ENCODE peak calls at places on chromosomes 12 and 14, in five cellular contexts. F is mucosa of descending colon, Y is fibroblast of pulmonary artery, V is AG10803, R is stomach. G is an unnamed sample.

GRCh38 chr12:46217686-46218508 is 50.9 kb downstream of the SLC38A1 start:
- DNase-seq in F (peak), Y (no peak), V (no peak), R (peak), G (no peak)

GRCh38 chr14:35347323-35348043 is 55.3 kb downstream of the PSMA6 start:
- DNase-seq in F (no peak), Y (no peak), V (no peak), R (no peak), G (no peak)

GRCh38 chr12:97784904-97785303 is 322.3 kb downstream of the RMST start:
- DNase-seq in F (no peak), Y (no peak), V (no peak), R (no peak), G (no peak)

GRCh38 chr12:72084061-72084460 is 145.4 kb downstream of the TPH2 start:
- DNase-seq in F (no peak), Y (no peak), V (no peak), R (no peak), G (no peak)

GRCh38 chr14:20811994-20812393 is 9.3 kb upstream of the RNASE1 start:
- DNase-seq in F (peak), Y (no peak), V (no peak), R (no peak), G (no peak)

GRCh38 chr12:12684375-12685106 is 11.4 kb downstream of the GPR19 start:
- DNase-seq in F (peak), Y (peak), V (peak), R (no peak), G (no peak)

GRCh38 chr14:91606851-91607250 is 96.7 kb upstream of the PPP4R3A start:
- DNase-seq in F (no peak), Y (peak), V (no peak), R (no peak), G (no peak)

GRCh38 chr14:53634793-53635192 is 321.8 kb downstream of the BMP4 start:
- DNase-seq in F (no peak), Y (no peak), V (no peak), R (no peak), G (no peak)

GRCh38 chr14:69812725-69813124 is 15.7 kb upstream of the SLC10A1 start:
- DNase-seq in F (no peak), Y (no peak), V (no peak), R (no peak), G (no peak)

GRCh38 chr12:120428597-120429206 is 9.2 kb upstream of the COX6A1 start:
- DNase-seq in F (peak), Y (no peak), V (no peak), R (no peak), G (no peak)

GRCh38 chr12:80100566-80100965 is 1.2 kb downstream of the OTOGL start:
- DNase-seq in F (no peak), Y (no peak), V (peak), R (no peak), G (no peak)

GRCh38 chr14:90256354-90257131 is at the start of gene PSMC1:
- DNase-seq in F (peak), Y (peak), V (peak), R (peak), G (peak)

GRCh38 chr14:90248594-90248993 is 7.8 kb upstream of the PSMC1 start:
- DNase-seq in F (no peak), Y (peak), V (no peak), R (no peak), G (no peak)

GRCh38 chr14:90253826-90254225 is 2.5 kb upstream of the PSMC1 start:
- DNase-seq in F (no peak), Y (no peak), V (no peak), R (no peak), G (no peak)
- H3K4me3 ChIP-seq in F (no peak), Y (no peak), V (no peak), R (no peak), G (no peak)

DNA sequence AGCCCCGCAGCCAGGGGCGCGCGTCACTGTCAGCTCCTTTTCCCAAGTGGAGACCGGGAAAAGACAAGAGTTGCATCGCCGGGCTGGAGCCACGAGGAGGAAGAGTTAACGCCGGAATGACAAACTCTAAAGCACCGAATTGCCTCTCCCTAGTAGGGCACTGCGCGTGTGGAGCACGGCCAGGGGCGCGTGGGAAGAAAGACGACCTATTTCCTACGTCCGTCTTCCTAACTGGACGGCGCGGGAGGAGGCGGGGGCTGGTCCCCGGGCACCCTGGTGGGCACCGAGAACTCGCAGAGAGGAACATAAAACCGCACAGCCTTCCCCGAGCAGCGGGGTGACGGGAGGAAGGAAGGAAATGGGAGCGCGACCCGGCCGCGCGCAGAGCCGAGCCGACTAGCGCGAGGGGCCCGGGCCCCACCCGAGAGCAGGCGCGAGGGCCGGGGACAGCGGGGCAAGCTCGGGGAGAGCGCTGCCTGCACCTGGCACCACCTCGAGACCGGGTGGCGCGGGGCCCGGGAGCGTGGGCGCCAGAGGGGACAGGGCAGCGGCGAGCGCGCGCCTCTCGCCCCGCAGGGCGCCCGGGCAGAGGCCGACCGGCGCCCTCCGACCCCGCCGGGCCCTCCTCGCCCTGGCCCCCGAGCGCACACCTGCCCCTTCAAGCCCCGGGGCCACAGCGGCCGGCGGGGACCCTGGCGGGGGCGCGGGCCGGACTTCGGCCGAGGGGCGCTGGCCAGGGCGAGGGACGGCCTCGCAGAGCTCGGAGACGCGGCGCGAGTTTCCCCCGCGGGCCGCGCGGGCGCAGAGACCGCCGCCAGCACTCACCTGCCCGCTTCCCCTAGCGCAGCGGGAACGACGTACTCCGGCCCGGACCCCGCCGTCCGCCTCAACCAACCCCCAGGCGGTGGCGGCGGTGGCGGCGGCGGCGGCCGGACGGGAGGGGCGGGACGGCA is 480 bp downstream of the SETD3 start:
- DNase-seq in F (peak), Y (peak), V (peak), R (peak), G (peak)
- TF ChIP-seq CTCF in F (no peak), Y (peak), V (no peak), R (peak), G (peak)

GRCh38 chr12:56720696-56721615 is 4.1 kb downstream of the NACA start:
- DNase-seq in F (no peak), Y (no peak), V (no peak), R (no peak), G (no peak)
- H3K4me3 ChIP-seq in F (no peak), Y (peak), V (no peak), R (no peak), G (no peak)

GRCh38 chr12:49720214-49720613 is 13.0 kb upstream of the FMNL3 start:
- DNase-seq in F (no peak), Y (peak), V (peak), R (no peak), G (no peak)
- TF ChIP-seq CTCF in F (no peak), Y (peak), V (no peak), R (no peak), G (no peak)

GRCh38 chr12:117967512-117967911 is 1.3 kb downstream of the KSR2 start:
- DNase-seq in F (no peak), Y (no peak), V (no peak), R (no peak), G (no peak)
- H3K4me3 ChIP-seq in F (no peak), Y (no peak), V (no peak), R (no peak), G (no peak)

GRCh38 chr14:94827711-94828505 is 58.0 kb upstream of the GSC start:
- DNase-seq in F (no peak), Y (no peak), V (no peak), R (no peak), G (no peak)

GRCh38 chr14:94819531-94819930 is 49.6 kb upstream of the GSC start:
- DNase-seq in F (no peak), Y (no peak), V (no peak), R (no peak), G (no peak)

GRCh38 chr14:94821705-94822104 is 51.8 kb upstream of the GSC start:
- DNase-seq in F (no peak), Y (no peak), V (no peak), R (no peak), G (no peak)

GRCh38 chr14:94826774-94827173 is 56.9 kb upstream of the GSC start:
- DNase-seq in F (no peak), Y (no peak), V (no peak), R (no peak), G (no peak)

GRCh38 chr14:94823556-94824341 is 53.8 kb upstream of the GSC start:
- DNase-seq in F (no peak), Y (peak), V (peak), R (no peak), G (no peak)
- TF ChIP-seq CTCF in F (no peak), Y (no peak), V (no peak), R (no peak), G (no peak)

G was measured in BJ.